ENCODE peak calls at places on chromosomes 12 and 14, in four cellular contexts. One of them, this sample, is unnamed.

GRCh38 chr14:95480109-95480886 is 36.2 kb downstream of the SYNE3 start:
- DNase-seq in A549: no peak
- DNase-seq in endothelial cell of umbilical vein: no peak
- DNase-seq in K562: no peak
- DNase-seq in this sample: no peak

GRCh38 chr12:104482748-104483147 is 26.0 kb downstream of the CHST11 start:
- DNase-seq in A549: no peak
- DNase-seq in K562: no peak
- DNase-seq in endothelial cell of umbilical vein: no peak
- DNase-seq in this sample: no peak

GRCh38 chr12:93766802-93767523 is 89.8 kb downstream of the CRADD start:
- DNase-seq in A549: peak; percentile 53
- DNase-seq in endothelial cell of umbilical vein: peak; percentile 68
- DNase-seq in K562: no peak
- DNase-seq in this sample: peak; percentile 54

GRCh38 chr12:64825143-64826011 is 930 bp downstream of the TBC1D30 start:
- DNase-seq in K562: no peak
- DNase-seq in A549: no peak
- DNase-seq in endothelial cell of umbilical vein: no peak
- DNase-seq in this sample: no peak

GRCh38 chr12:64137117-64137516 is 85.0 kb downstream of the KICS2 start:
- DNase-seq in K562: no peak
- DNase-seq in endothelial cell of umbilical vein: no peak
- DNase-seq in A549: no peak
- DNase-seq in this sample: no peak

GRCh38 chr14:103095210-103095778 is 769 bp downstream of the EXOC3L4 start:
- DNase-seq in K562: no peak
- DNase-seq in endothelial cell of umbilical vein: no peak
- DNase-seq in A549: no peak
- DNase-seq in this sample: no peak

GRCh38 chr12:65922077-65922476 is 97.8 kb downstream of the HMGA2 start:
- DNase-seq in K562: no peak
- DNase-seq in endothelial cell of umbilical vein: no peak
- DNase-seq in A549: no peak
- DNase-seq in this sample: no peak

GRCh38 chr12:85755760-85756159 is 80.4 kb downstream of the RASSF9 start:
- DNase-seq in A549: no peak
- DNase-seq in K562: no peak
- DNase-seq in endothelial cell of umbilical vein: no peak
- DNase-seq in this sample: no peak

GRCh38 chr12:91852646-91853045 is 293.0 kb downstream of the BTG1 start:
- DNase-seq in A549: no peak
- DNase-seq in endothelial cell of umbilical vein: no peak
- DNase-seq in K562: no peak
- DNase-seq in this sample: peak; percentile 23

GRCh38 chr12:96195845-96196451 is 1.8 kb downstream of the ELK3 start:
- DNase-seq in K562: peak; percentile 45
- DNase-seq in A549: peak; percentile 45
- DNase-seq in endothelial cell of umbilical vein: peak; percentile 76
- DNase-seq in this sample: peak; percentile 28

GRCh38 chr12:2481951-2482350 is 312.8 kb upstream of the FKBP4 start:
- DNase-seq in endothelial cell of umbilical vein: no peak
- DNase-seq in K562: no peak
- DNase-seq in A549: no peak
- DNase-seq in this sample: no peak

GRCh38 chr12:106519587-106519986 is 63.2 kb upstream of the RFX4 start:
- DNase-seq in K562: no peak
- DNase-seq in endothelial cell of umbilical vein: no peak
- DNase-seq in A549: no peak
- DNase-seq in this sample: no peak

GRCh38 chr12:132003846-132004245 is 54.1 kb downstream of the EP400 start:
- DNase-seq in endothelial cell of umbilical vein: peak; percentile 62
- DNase-seq in A549: no peak
- DNase-seq in K562: no peak
- DNase-seq in this sample: no peak

GRCh38 chr14:28901631-28902030 is 135.0 kb downstream of the FOXG1 start:
- DNase-seq in A549: no peak
- DNase-seq in endothelial cell of umbilical vein: no peak
- DNase-seq in K562: no peak
- DNase-seq in this sample: no peak

GRCh38 chr12:68454855-68455254 is 122.7 kb upstream of the MDM1 start:
- DNase-seq in K562: no peak
- DNase-seq in endothelial cell of umbilical vein: peak; percentile 20
- DNase-seq in A549: no peak
- DNase-seq in this sample: no peak

GRCh38 chr12:122669397-122670070 is 33.6 kb downstream of the HCAR2 start:
- DNase-seq in A549: no peak
- DNase-seq in endothelial cell of umbilical vein: no peak
- DNase-seq in K562: no peak
- DNase-seq in this sample: no peak

GRCh38 chr12:53481957-53482586 is 17.2 kb downstream of the MAP3K12 start:
- DNase-seq in A549: peak; percentile 63
- DNase-seq in endothelial cell of umbilical vein: no peak
- DNase-seq in K562: peak; percentile 37
- DNase-seq in this sample: peak; percentile 55

GRCh38 chr12:27031531-27031930 is 9.2 kb downstream of the MED21 start:
- DNase-seq in endothelial cell of umbilical vein: no peak
- DNase-seq in A549: no peak
- DNase-seq in K562: no peak
- DNase-seq in this sample: no peak

GRCh38 chr14:101601603-101602465 is 40.5 kb downstream of the DIO3 start:
- DNase-seq in A549: no peak
- DNase-seq in endothelial cell of umbilical vein: no peak
- DNase-seq in K562: no peak
- DNase-seq in this sample: no peak

GRCh38 chr12:108792361-108793292 is 61.3 kb upstream of the CORO1C start:
- DNase-seq in endothelial cell of umbilical vein: no peak
- DNase-seq in K562: no peak
- DNase-seq in A549: no peak
- DNase-seq in this sample: no peak

GRCh38 chr14:94936411-94936892 is 166.5 kb upstream of the GSC start:
- DNase-seq in endothelial cell of umbilical vein: no peak
- DNase-seq in A549: no peak
- DNase-seq in K562: no peak
- DNase-seq in this sample: no peak

GRCh38 chr12:124335426-124336183 is 40.7 kb downstream of the RFLNA start:
- DNase-seq in A549: no peak
- DNase-seq in endothelial cell of umbilical vein: no peak
- DNase-seq in K562: no peak
- DNase-seq in this sample: no peak

GRCh38 chr14:94770815-94771190 is 890 bp upstream of the GSC start:
- DNase-seq in A549: no peak
- DNase-seq in endothelial cell of umbilical vein: no peak
- DNase-seq in K562: no peak
- DNase-seq in this sample: no peak

GRCh38 chr12:63525831-63526230 is 142.5 kb downstream of the DPY19L2 start:
- DNase-seq in K562: no peak
- DNase-seq in A549: no peak
- DNase-seq in endothelial cell of umbilical vein: no peak
- DNase-seq in this sample: no peak

GRCh38 chr14:103868242-103868897 is 21.0 kb upstream of the PPP1R13B start:
- DNase-seq in endothelial cell of umbilical vein: no peak
- DNase-seq in K562: no peak
- DNase-seq in A549: no peak
- DNase-seq in this sample: no peak

GRCh38 chr12:106919910-106920544 is 35.7 kb upstream of the TMEM263 start:
- DNase-seq in endothelial cell of umbilical vein: peak; percentile 60
- DNase-seq in K562: peak; percentile 52
- DNase-seq in A549: peak; percentile 55
- DNase-seq in this sample: peak; percentile 68

GRCh38 chr12:7716391-7716790 is 5.2 kb downstream of the DPPA3 start:
- DNase-seq in A549: peak; percentile 38
- DNase-seq in endothelial cell of umbilical vein: no peak
- DNase-seq in K562: no peak
- DNase-seq in this sample: peak; percentile 47

GRCh38 chr12:109677323-109677722 is 36.3 kb upstream of the FAM222A start:
- DNase-seq in A549: no peak
- DNase-seq in endothelial cell of umbilical vein: no peak
- DNase-seq in K562: no peak
- DNase-seq in this sample: no peak

GRCh38 chr12:34526946-34527345 is 504.6 kb downstream of the ALG10 start:
- DNase-seq in K562: no peak
- DNase-seq in A549: no peak
- DNase-seq in endothelial cell of umbilical vein: no peak
- DNase-seq in this sample: no peak

GRCh38 chr14:34099630-34100029 is 148.8 kb upstream of the EGLN3 start:
- DNase-seq in endothelial cell of umbilical vein: no peak
- DNase-seq in K562: no peak
- DNase-seq in A549: no peak
- DNase-seq in this sample: no peak

GRCh38 chr14:82641050-82641540 is 1107.4 kb upstream of the SEL1L start:
- DNase-seq in A549: no peak
- DNase-seq in endothelial cell of umbilical vein: no peak
- DNase-seq in K562: no peak
- DNase-seq in this sample: no peak

GRCh38 chr12:15243102-15243501 is 21.9 kb upstream of the RERG start:
- DNase-seq in endothelial cell of umbilical vein: no peak
- DNase-seq in A549: no peak
- DNase-seq in K562: no peak
- DNase-seq in this sample: no peak

GRCh38 chr12:70759161-70759918 is 122.1 kb upstream of the PTPRB start:
- DNase-seq in A549: no peak
- DNase-seq in endothelial cell of umbilical vein: no peak
- DNase-seq in K562: no peak
- DNase-seq in this sample: no peak

GRCh38 chr12:51341259-51342007 is 5.0 kb downstream of the CELA1 start:
- DNase-seq in A549: peak; percentile 84
- DNase-seq in K562: peak; percentile 74
- DNase-seq in endothelial cell of umbilical vein: peak; percentile 81
- DNase-seq in this sample: peak; percentile 84

GRCh38 chr14:68824517-68825347 is 31.9 kb upstream of the ZFP36L1 start:
- DNase-seq in endothelial cell of umbilical vein: peak; percentile 66
- DNase-seq in K562: peak; percentile 83
- DNase-seq in A549: peak; percentile 80
- DNase-seq in this sample: peak; percentile 57

GRCh38 chr14:102262894-102263462 is 42.0 kb downstream of the MOK start:
- DNase-seq in A549: peak; percentile 33
- DNase-seq in K562: no peak
- DNase-seq in endothelial cell of umbilical vein: peak; percentile 32
- DNase-seq in this sample: peak; percentile 70

GRCh38 chr14:99065551-99065950 is 206.4 kb downstream of the BCL11B start:
- DNase-seq in A549: peak; percentile 27
- DNase-seq in endothelial cell of umbilical vein: no peak
- DNase-seq in K562: no peak
- DNase-seq in this sample: no peak

GRCh38 chr12:94074970-94075695 is 73.2 kb upstream of the PLXNC1 start:
- DNase-seq in endothelial cell of umbilical vein: peak; percentile 28
- DNase-seq in A549: peak; percentile 64
- DNase-seq in K562: peak; percentile 62
- DNase-seq in this sample: peak; percentile 67

GRCh38 chr12:13472690-13473089 is 276.2 kb downstream of the EMP1 start:
- DNase-seq in K562: no peak
- DNase-seq in endothelial cell of umbilical vein: no peak
- DNase-seq in A549: no peak
- DNase-seq in this sample: peak; percentile 4

GRCh38 chr14:24067133-24068082 is 4.0 kb upstream of the CPNE6 start:
- DNase-seq in K562: no peak
- DNase-seq in endothelial cell of umbilical vein: no peak
- DNase-seq in A549: no peak
- DNase-seq in this sample: no peak

GRCh38 chr14:59126714-59127436 is 61.6 kb upstream of the DAAM1 start:
- DNase-seq in endothelial cell of umbilical vein: peak; percentile 64
- DNase-seq in K562: peak; percentile 36
- DNase-seq in A549: peak; percentile 52
- DNase-seq in this sample: peak; percentile 67
- TF ChIP-seq MAX in endothelial cell of umbilical vein: no peak
- TF ChIP-seq MAX in K562: no peak
- TF ChIP-seq MAX in A549: no peak
- TF ChIP-seq MAX in this sample: no peak

GRCh38 chr14:79466938-79467527 is 744.3 kb downstream of the DIO2 start:
- DNase-seq in A549: no peak
- DNase-seq in K562: no peak
- DNase-seq in endothelial cell of umbilical vein: no peak
- DNase-seq in this sample: no peak
- TF ChIP-seq MYC in A549: no peak
- TF ChIP-seq MYC in K562: no peak
- TF ChIP-seq MYC in endothelial cell of umbilical vein: no peak
- TF ChIP-seq MYC in this sample: no peak

DNA sequence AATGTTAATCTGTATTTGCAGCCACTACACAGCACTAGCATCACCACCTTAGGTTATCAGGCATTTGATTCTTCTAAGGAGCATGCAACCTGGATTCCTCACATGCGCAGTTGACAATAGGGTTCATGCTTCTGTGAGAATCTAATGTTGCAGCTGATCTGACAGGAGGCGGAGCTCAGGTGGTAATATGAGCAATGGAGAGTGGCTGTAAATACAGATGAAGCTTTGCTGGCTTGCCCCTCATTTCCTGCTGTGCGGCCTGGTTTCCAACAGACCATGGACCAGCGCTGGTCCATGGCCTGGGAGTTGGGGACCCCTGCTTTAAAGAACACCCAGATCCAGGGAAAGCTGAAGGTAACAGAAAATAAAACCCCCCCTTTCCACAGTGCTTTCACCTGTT is 51.0 kb downstream of the TMX1 start:
- DNase-seq in endothelial cell of umbilical vein: no peak
- DNase-seq in A549: no peak
- DNase-seq in K562: no peak
- DNase-seq in this sample: no peak
- TF ChIP-seq MAX in endothelial cell of umbilical vein: no peak
- TF ChIP-seq MAX in A549: no peak
- TF ChIP-seq MAX in K562: no peak
- TF ChIP-seq MAX in this sample: no peak

GRCh38 chr12:47868041-47868440 is 36.8 kb downstream of the VDR start:
- DNase-seq in endothelial cell of umbilical vein: peak; percentile 49
- DNase-seq in K562: no peak
- DNase-seq in A549: no peak
- DNase-seq in this sample: no peak
- TF ChIP-seq MYC in endothelial cell of umbilical vein: no peak
- TF ChIP-seq MYC in K562: no peak
- TF ChIP-seq MYC in A549: no peak
- TF ChIP-seq MYC in this sample: no peak